ENCODE peak calls at places on chromosomes 7 and 10, in six cellular contexts. X is uterus, R is ovary, Q is spleen, I is prostate gland, H is A549. E is an unnamed sample.

GRCh38 chr7:41869596-41869995 is 166.7 kb upstream of the INHBA start:
- DNase-seq in X (no peak), R (peak; percentile 46), H (no peak), Q (no peak), I (no peak), E (no peak)

GRCh38 chr10:60270426-60270825 is 119.2 kb downstream of the ANK3 start:
- DNase-seq in R (no peak), Q (no peak), X (no peak), H (no peak), I (no peak), E (no peak)

GRCh38 chr10:21702633-21703111 is 168.6 kb downstream of the MLLT10 start:
- DNase-seq in H (no peak), Q (no peak), X (no peak), R (no peak), I (no peak), E (no peak)

GRCh38 chr10:31644931-31645633 is 283.5 kb downstream of the ARHGAP12 start:
- DNase-seq in X (no peak), I (no peak), H (no peak), R (no peak), Q (no peak), E (no peak)

GRCh38 chr10:117370205-117370604 is 5.0 kb downstream of the PDZD8 start:
- DNase-seq in Q (no peak), R (no peak), H (peak; percentile 36), X (no peak), I (no peak), E (no peak)

GRCh38 chr10:78582540-78582939 is 486.2 kb upstream of the ZMIZ1 start:
- DNase-seq in H (no peak), R (no peak), X (peak; percentile 7), Q (no peak), I (no peak), E (no peak)

GRCh38 chr7:99459087-99459486 is 6.9 kb downstream of the ATP5MF start:
- DNase-seq in I (no peak), X (no peak), Q (no peak), R (no peak), H (peak; percentile 63), E (no peak)

GRCh38 chr7:29107056-29107455 is 39.3 kb downstream of the CPVL start:
- DNase-seq in R (no peak), Q (no peak), I (no peak), H (no peak), X (no peak), E (no peak)

GRCh38 chr10:14358886-14359573 is 28.3 kb upstream of the FRMD4A start:
- DNase-seq in R (no peak), Q (no peak), X (no peak), I (no peak), H (no peak), E (no peak)

GRCh38 chr10:43233601-43234430 is 33.0 kb downstream of the RASGEF1A start:
- DNase-seq in H (no peak), I (no peak), Q (peak; percentile 61), R (peak; percentile 3), X (peak; percentile 4), E (no peak)

GRCh38 chr10:35056686-35057085 is 33.5 kb downstream of the CUL2 start:
- DNase-seq in H (no peak), Q (no peak), I (no peak), X (no peak), R (no peak), E (no peak)

GRCh38 chr10:79070091-79070610 is 1.4 kb downstream of the ZMIZ1 start:
- DNase-seq in X (peak; percentile 48), R (peak; percentile 71), Q (peak; percentile 90), I (peak; percentile 50), H (no peak), E (peak; percentile 36)

GRCh38 chr7:67463983-67464382 is 467.4 kb downstream of the TYW1 start:
- DNase-seq in I (no peak), X (no peak), Q (no peak), R (no peak), H (no peak), E (no peak)

GRCh38 chr10:86958831-86959736 is 685 bp downstream of the SNCG start:
- DNase-seq in I (no peak), H (peak; percentile 77), X (peak; percentile 83), R (peak; percentile 83), Q (peak; percentile 81), E (peak; percentile 54)

GRCh38 chr10:72567421-72567820 is 58.5 kb downstream of the MICU1 start:
- DNase-seq in R (no peak), H (peak; percentile 65), I (no peak), Q (no peak), X (no peak), E (no peak)

GRCh38 chr7:4715385-4715770 is 33.3 kb downstream of the FOXK1 start:
- DNase-seq in H (peak; percentile 39), Q (peak; percentile 85), R (no peak), I (peak; percentile 82), X (peak; percentile 61), E (no peak)

GRCh38 chr7:139748373-139748765 is 29.4 kb downstream of the HIPK2 start:
- DNase-seq in X (no peak), Q (no peak), I (no peak), H (no peak), R (no peak), E (peak; percentile 35)
- H3K4me1 ChIP-seq in X (peaks cover 13% of the 10 kb centered on the region), Q (peaks cover 56% of the 10 kb centered on the region), I (peaks cover 7% of the 10 kb centered on the region), H (peaks cover 47% of the 10 kb centered on the region), R (peaks cover 14% of the 10 kb centered on the region), E (peaks cover 10% of the 10 kb centered on the region)

GRCh38 chr10:6059506-6059905 is 2.7 kb downstream of the IL2RA start:
- DNase-seq in I (no peak), R (no peak), H (no peak), X (no peak), Q (no peak), E (no peak)

GRCh38 chr10:6056411-6057135 is 5.6 kb downstream of the IL2RA start:
- DNase-seq in R (no peak), I (no peak), Q (no peak), X (no peak), H (no peak), E (no peak)

GRCh38 chr10:6061056-6061455 is 1.1 kb downstream of the IL2RA start:
- DNase-seq in I (no peak), R (no peak), Q (no peak), X (no peak), H (no peak), E (no peak)

GRCh38 chr10:6055929-6056328 is 6.2 kb downstream of the IL2RA start:
- DNase-seq in I (no peak), H (no peak), Q (no peak), X (no peak), R (no peak), E (no peak)

DNA sequence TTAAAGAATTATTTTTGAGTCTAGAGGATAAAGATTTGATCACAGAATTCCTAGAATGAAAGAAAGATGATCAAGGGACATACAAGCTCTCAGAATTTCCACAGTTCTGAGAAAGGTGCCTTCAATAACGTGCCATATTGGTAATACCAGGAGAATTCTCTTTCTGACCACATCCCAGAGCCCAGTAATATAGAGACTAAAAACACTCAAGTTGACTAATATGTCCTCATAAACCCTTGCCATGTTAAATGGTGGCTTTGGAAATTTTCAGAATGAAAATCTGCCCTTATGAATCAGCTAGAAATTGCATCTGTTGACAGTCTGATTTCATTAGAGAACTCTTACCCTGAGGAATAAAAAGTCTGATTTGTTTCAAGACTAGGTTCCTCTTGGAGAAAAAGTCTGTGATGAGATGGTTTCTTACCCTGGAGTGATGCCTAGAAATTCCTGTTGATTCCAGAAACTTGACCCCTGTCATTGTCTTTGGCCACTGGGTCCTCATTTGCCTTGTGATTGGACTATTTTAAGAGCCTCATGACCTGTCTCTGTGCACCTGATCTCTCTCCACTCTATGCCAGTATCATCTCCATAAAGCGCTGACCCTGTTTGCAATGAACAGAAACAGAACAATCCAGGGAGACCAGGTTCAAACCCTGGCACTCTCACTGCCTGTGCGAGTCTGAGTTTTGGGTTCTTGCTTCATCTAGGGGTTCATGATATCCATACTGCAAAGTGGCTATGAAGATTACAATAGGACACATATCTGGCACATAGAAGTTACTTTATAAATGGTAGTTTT is 3.3 kb downstream of the IL2RA start:
- DNase-seq in R (no peak), Q (no peak), X (no peak), H (no peak), I (no peak), E (no peak)
- H3K4me3 ChIP-seq in R (no peak overlapping the region), Q (no peak overlapping the region), X (no peak overlapping the region), H (no peak overlapping the region), I (no peak overlapping the region), E (no peak overlapping the region)

GRCh38 chr10:26432938-26433337 is 5.2 kb upstream of the APBB1IP start:
- DNase-seq in R (no peak), H (no peak), Q (no peak), I (no peak), X (no peak), E (no peak)

GRCh38 chr10:26435852-26436251 is 2.3 kb upstream of the APBB1IP start:
- DNase-seq in R (no peak), I (no peak), H (no peak), Q (no peak), X (no peak), E (no peak)

GRCh38 chr10:26430641-26431163 is 7.4 kb upstream of the APBB1IP start:
- DNase-seq in R (no peak), X (no peak), Q (no peak), H (no peak), I (no peak), E (no peak)
- TF ChIP-seq POLR2A in R (no peak), X (no peak), Q (no peak), H (no peak), I (no peak), E (no peak)

GRCh38 chr7:74505426-74506328 is 52.0 kb downstream of the GTF2IRD1 start:
- DNase-seq in H (no peak), R (no peak), Q (no peak), I (no peak), X (no peak), E (no peak)

GRCh38 chr7:74503943-74504342 is 50.2 kb downstream of the GTF2IRD1 start:
- DNase-seq in Q (no peak), I (no peak), R (no peak), H (no peak), X (no peak), E (no peak)

GRCh38 chr7:74502216-74502891 is 48.6 kb downstream of the GTF2IRD1 start:
- DNase-seq in R (no peak), X (peak; percentile 30), H (no peak), Q (no peak), I (peak; percentile 83), E (no peak)

GRCh38 chr7:74501298-74501697 is 47.6 kb downstream of the GTF2IRD1 start:
- DNase-seq in I (peak; percentile 70), X (no peak), Q (no peak), R (no peak), H (no peak), E (no peak)

DNA sequence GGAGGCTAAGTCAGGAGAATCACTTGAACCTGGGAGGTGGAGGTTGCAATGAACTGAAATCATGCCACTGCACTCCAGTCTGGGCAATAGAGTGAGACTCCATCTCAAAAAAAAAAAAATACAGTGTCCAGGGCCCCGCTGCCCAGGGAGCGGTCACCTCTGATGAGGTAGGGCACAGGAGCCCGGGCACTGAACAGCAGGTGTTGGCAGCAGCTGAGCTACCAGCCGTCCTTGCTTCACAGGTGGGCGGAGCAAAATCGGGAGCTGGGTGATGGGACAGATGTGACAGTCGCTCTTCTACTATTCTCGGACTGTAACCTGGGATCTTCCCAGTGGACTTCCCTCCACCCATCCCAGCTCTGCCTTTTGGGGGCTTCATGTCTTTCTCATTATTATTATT is 49.4 kb downstream of the GTF2IRD1 start:
- DNase-seq in H (no peak), I (no peak), Q (no peak), X (no peak), R (no peak), E (no peak)
- H3K4me1 ChIP-seq in H (peaks cover 11% of the 10 kb centered on the region), I (peaks cover 8% of the 10 kb centered on the region), Q (no peaks in the 10 kb centered on the region), X (no peaks in the 10 kb centered on the region), R (peaks cover 5% of the 10 kb centered on the region), E (no peaks in the 10 kb centered on the region)

E was measured in testis.